ENCODE peak calls at places on chromosome 16, in four cellular contexts. One of them, this sample, is unnamed.

GRCh38 chr16:89422905-89423630 is 67.3 kb downstream of the ANKRD11 start:
- DNase-seq in mesenchymal stem cell: peak; percentile 82
- DNase-seq in H1: no peak
- DNase-seq in trophoblast cell: peak; percentile 26
- DNase-seq in this sample: no peak

GRCh38 chr16:11181889-11182279 is 74.1 kb downstream of the SOCS1 start:
- DNase-seq in mesenchymal stem cell: no peak
- DNase-seq in H1: no peak
- DNase-seq in trophoblast cell: peak; percentile 39
- DNase-seq in this sample: no peak

GRCh38 chr16:17340804-17341203 is 130.0 kb downstream of the XYLT1 start:
- DNase-seq in trophoblast cell: no peak
- DNase-seq in mesenchymal stem cell: no peak
- DNase-seq in H1: no peak
- DNase-seq in this sample: no peak

GRCh38 chr16:20865420-20866126 is 34.6 kb downstream of the DCUN1D3 start:
- DNase-seq in trophoblast cell: peak; percentile 15
- DNase-seq in mesenchymal stem cell: peak; percentile 52
- DNase-seq in H1: no peak
- DNase-seq in this sample: no peak

GRCh38 chr16:14564323-14564722 is 65.7 kb downstream of the PARN start:
- DNase-seq in mesenchymal stem cell: no peak
- DNase-seq in trophoblast cell: no peak
- DNase-seq in H1: no peak
- DNase-seq in this sample: no peak

GRCh38 chr16:83685615-83686165 is 122.1 kb upstream of the HSBP1 start:
- DNase-seq in trophoblast cell: no peak
- DNase-seq in mesenchymal stem cell: no peak
- DNase-seq in H1: no peak
- DNase-seq in this sample: no peak

GRCh38 chr16:47872228-47872627 is 283.6 kb downstream of the ABCC12 start:
- DNase-seq in trophoblast cell: no peak
- DNase-seq in H1: no peak
- DNase-seq in mesenchymal stem cell: no peak
- DNase-seq in this sample: no peak

GRCh38 chr16:11411059-11411550 is 65.8 kb downstream of the RMI2 start:
- DNase-seq in trophoblast cell: no peak
- DNase-seq in mesenchymal stem cell: no peak
- DNase-seq in H1: no peak
- DNase-seq in this sample: no peak

GRCh38 chr16:23859713-23860269 is 24.0 kb downstream of the PRKCB start:
- DNase-seq in mesenchymal stem cell: no peak
- DNase-seq in trophoblast cell: no peak
- DNase-seq in H1: no peak
- DNase-seq in this sample: no peak

GRCh38 chr16:68347605-68348004 is 36.8 kb downstream of the PRMT7 start:
- DNase-seq in trophoblast cell: no peak
- DNase-seq in mesenchymal stem cell: no peak
- DNase-seq in H1: no peak
- DNase-seq in this sample: no peak

GRCh38 chr16:81905277-81905676 is 106.0 kb downstream of the SDR42E1 start:
- DNase-seq in mesenchymal stem cell: no peak
- DNase-seq in H1: no peak
- DNase-seq in trophoblast cell: peak; percentile 35
- DNase-seq in this sample: no peak

DNA sequence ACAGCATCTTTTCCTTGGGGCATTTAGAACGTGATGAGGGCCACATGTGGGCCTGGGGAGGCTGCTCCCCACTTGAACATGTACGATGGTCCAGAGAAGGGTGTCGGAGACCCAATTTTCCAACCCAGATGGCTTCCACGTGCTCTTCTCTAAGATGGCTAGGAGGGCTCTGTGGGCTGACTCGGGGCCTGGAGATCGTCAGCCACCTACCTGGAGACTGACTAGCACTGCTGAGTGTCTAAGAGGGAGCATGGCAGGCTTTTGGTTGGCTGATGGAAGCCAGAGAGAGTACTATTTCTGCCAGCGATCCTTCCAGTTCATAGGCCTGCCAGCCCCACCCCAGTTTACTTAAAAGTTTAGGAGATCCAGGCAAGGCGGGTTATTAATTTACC is 60.2 kb upstream of the CLEC18A start:
- DNase-seq in trophoblast cell: no peak
- DNase-seq in H1: no peak
- DNase-seq in mesenchymal stem cell: no peak
- DNase-seq in this sample: no peak
- H2BK12ac ChIP-seq in trophoblast cell: no peak overlapping the region
- H2BK12ac ChIP-seq in H1: peak overlapping the region; percentile 62
- H2BK12ac ChIP-seq in mesenchymal stem cell: peak overlapping the region; percentile 70
- H2BK12ac ChIP-seq in this sample: no peak overlapping the region

GRCh38 chr16:49701867-49702494 is 153.9 kb downstream of the ZNF423 start:
- DNase-seq in trophoblast cell: no peak
- DNase-seq in mesenchymal stem cell: peak; percentile 9
- DNase-seq in H1: peak; percentile 74
- DNase-seq in this sample: peak; percentile 76

GRCh38 chr16:49700928-49701685 is 154.8 kb downstream of the ZNF423 start:
- DNase-seq in H1: no peak
- DNase-seq in mesenchymal stem cell: no peak
- DNase-seq in trophoblast cell: no peak
- DNase-seq in this sample: no peak

GRCh38 chr16:49704586-49705155 is 151.2 kb downstream of the ZNF423 start:
- DNase-seq in trophoblast cell: peak; percentile 9
- DNase-seq in mesenchymal stem cell: no peak
- DNase-seq in H1: no peak
- DNase-seq in this sample: no peak

GRCh38 chr16:49700222-49700927 is 155.5 kb downstream of the ZNF423 start:
- DNase-seq in mesenchymal stem cell: no peak
- DNase-seq in trophoblast cell: no peak
- DNase-seq in H1: peak; percentile 68
- DNase-seq in this sample: peak; percentile 37

GRCh38 chr16:49703494-49703893 is 152.4 kb downstream of the ZNF423 start:
- DNase-seq in trophoblast cell: no peak
- DNase-seq in mesenchymal stem cell: no peak
- DNase-seq in H1: no peak
- DNase-seq in this sample: no peak
- H4K91ac ChIP-seq in trophoblast cell: peak overlapping the region; percentile 13
- H4K91ac ChIP-seq in mesenchymal stem cell: no peak overlapping the region
- H4K91ac ChIP-seq in H1: peak overlapping the region; percentile 83
- H4K91ac ChIP-seq in this sample: no peak overlapping the region

DNA sequence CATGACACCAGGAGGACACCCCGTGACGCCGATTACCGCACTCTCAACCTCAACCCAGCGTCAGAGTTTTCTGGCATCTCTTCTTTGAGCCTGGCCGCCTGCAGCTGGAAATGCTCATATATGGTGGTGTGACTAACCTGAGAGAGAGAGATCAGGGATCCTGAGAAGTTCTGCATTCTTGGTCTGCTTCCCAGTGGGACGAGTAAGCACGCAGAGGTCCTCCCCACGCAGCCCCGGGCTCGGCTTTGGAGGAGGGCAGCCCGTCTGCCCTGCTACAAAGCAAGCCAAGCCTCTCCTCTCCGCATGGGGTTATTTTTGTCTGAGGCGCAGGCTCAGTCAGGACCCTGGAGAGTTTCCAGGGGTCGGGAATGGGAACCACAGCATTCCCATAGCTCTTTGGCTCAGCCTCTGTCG is 16.5 kb downstream of the CRISPLD2 start:
- DNase-seq in H1: peak; percentile 72
- DNase-seq in trophoblast cell: no peak
- DNase-seq in mesenchymal stem cell: peak; percentile 99
- DNase-seq in this sample: peak; percentile 51
- H3K36me3 ChIP-seq in H1: no peaks in the 10 kb centered on the region
- H3K36me3 ChIP-seq in trophoblast cell: peaks cover 49% of the 10 kb centered on the region
- H3K36me3 ChIP-seq in mesenchymal stem cell: no peaks in the 10 kb centered on the region
- H3K36me3 ChIP-seq in this sample: no peaks in the 10 kb centered on the region

GRCh38 chr16:87754535-87754934 is 11.3 kb downstream of the KLHDC4 start:
- DNase-seq in H1: no peak
- DNase-seq in trophoblast cell: no peak
- DNase-seq in mesenchymal stem cell: no peak
- DNase-seq in this sample: no peak

GRCh38 chr16:87762071-87762571 is 3.7 kb downstream of the KLHDC4 start:
- DNase-seq in trophoblast cell: no peak
- DNase-seq in H1: no peak
- DNase-seq in mesenchymal stem cell: no peak
- DNase-seq in this sample: no peak

GRCh38 chr16:87761020-87761506 is 4.7 kb downstream of the KLHDC4 start:
- DNase-seq in mesenchymal stem cell: no peak
- DNase-seq in trophoblast cell: no peak
- DNase-seq in H1: no peak
- DNase-seq in this sample: no peak

GRCh38 chr16:87762620-87763019 is 3.2 kb downstream of the KLHDC4 start:
- DNase-seq in mesenchymal stem cell: no peak
- DNase-seq in trophoblast cell: no peak
- DNase-seq in H1: no peak
- DNase-seq in this sample: no peak

GRCh38 chr16:87757841-87758426 is 7.9 kb downstream of the KLHDC4 start:
- DNase-seq in H1: no peak
- DNase-seq in mesenchymal stem cell: peak; percentile 16
- DNase-seq in trophoblast cell: no peak
- DNase-seq in this sample: no peak
- H2BK12ac ChIP-seq in H1: no peak overlapping the region
- H2BK12ac ChIP-seq in mesenchymal stem cell: no peak overlapping the region
- H2BK12ac ChIP-seq in trophoblast cell: no peak overlapping the region
- H2BK12ac ChIP-seq in this sample: no peak overlapping the region

GRCh38 chr16:84834403-84834772 is 14.6 kb downstream of the CRISPLD2 start:
- DNase-seq in trophoblast cell: peak; percentile 62
- DNase-seq in H1: no peak
- DNase-seq in mesenchymal stem cell: no peak
- DNase-seq in this sample: no peak
- H4K91ac ChIP-seq in trophoblast cell: peak overlapping the region; percentile 88
- H4K91ac ChIP-seq in H1: no peak overlapping the region
- H4K91ac ChIP-seq in mesenchymal stem cell: peak overlapping the region; percentile 47
- H4K91ac ChIP-seq in this sample: no peak overlapping the region

DNA sequence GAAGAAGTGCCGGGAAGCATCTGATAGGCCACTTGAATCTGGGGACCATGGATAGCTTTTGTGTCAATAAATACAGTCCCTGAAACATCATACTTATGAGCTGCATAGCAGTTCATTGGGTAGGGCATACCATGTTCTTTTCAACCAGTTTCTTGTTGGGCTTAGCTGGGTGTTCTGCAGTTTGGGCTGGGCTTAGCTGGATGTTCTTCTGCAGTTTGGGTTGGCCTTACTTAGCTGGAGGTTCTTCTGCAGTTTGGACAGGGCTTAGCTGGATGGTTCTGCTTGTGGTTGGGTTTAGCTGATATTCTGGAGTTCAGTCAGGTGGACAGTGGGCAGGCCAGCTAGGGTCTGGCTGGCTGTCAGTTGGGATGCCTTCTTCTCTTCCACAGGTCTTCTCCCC is 52.1 kb downstream of the LCMT1 start:
- DNase-seq in mesenchymal stem cell: no peak
- DNase-seq in H1: no peak
- DNase-seq in trophoblast cell: no peak
- DNase-seq in this sample: no peak
- H3K36me3 ChIP-seq in mesenchymal stem cell: peaks cover 34% of the 10 kb centered on the region
- H3K36me3 ChIP-seq in H1: peaks cover 57% of the 10 kb centered on the region
- H3K36me3 ChIP-seq in trophoblast cell: peaks cover 43% of the 10 kb centered on the region
- H3K36me3 ChIP-seq in this sample: peaks cover 25% of the 10 kb centered on the region

DNA sequence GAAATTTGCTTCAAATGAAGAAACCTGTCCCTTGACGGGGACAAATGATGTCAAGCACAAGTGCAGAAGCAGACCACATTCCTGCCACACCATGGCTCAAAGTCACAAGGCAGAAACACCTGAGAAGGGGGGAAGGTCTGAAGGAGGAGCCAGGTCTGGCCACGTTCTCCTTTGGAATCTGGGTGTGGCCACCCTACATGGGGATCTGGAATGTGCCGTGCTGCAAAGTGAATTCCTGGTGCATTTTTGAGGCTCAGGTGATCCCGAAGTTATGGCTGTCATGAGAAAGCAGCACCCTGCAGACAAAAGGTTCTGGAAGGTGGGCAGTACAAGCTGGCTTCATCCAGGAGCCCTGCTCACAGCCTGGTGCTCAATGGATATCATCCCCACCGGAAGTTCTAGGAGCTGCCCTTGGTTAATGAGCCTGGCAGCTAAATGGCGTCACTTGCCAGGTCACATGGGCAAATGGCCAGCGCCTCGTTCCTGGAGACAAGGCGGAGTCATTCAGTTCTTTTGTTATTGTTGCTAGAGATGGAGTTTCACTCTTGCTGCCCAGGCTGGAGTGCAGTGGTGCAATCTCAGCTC is 20.1 kb upstream of the ADCY9 start:
- DNase-seq in mesenchymal stem cell: no peak
- DNase-seq in trophoblast cell: peak; percentile 67
- DNase-seq in H1: no peak
- DNase-seq in this sample: no peak
- H2BK12ac ChIP-seq in mesenchymal stem cell: no peak overlapping the region
- H2BK12ac ChIP-seq in trophoblast cell: peak overlapping the region; percentile 21
- H2BK12ac ChIP-seq in H1: peak overlapping the region; percentile 39
- H2BK12ac ChIP-seq in this sample: no peak overlapping the region

DNA sequence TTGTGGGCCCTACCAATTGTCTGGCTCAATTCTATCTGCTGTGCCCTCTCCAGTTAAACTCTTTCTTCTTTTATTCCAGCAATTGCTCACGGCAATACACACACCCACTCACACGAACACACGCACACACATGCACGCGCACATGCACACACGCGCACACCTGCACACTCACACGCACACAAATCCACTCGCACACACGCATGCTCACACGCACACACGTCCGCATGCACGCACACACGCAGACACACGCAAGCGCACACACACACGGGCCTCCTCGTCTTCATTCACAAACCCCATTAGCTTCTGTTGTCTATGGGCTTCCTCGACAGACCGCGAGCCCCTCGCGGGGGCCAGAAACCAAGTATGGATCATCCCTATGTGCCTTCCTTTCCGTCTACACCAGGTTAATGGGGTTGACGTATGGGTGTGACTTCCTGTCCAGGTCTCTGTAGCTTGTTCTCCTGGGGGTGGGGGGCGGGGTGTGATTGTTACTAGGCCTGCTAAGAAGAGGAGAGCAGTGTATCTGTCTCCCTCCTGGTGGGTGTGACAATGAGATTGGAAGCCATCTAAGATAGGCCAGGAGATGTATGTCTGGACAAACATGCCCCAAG is 717 bp upstream of the CTF1 start:
- DNase-seq in H1: no peak
- DNase-seq in trophoblast cell: no peak
- DNase-seq in mesenchymal stem cell: no peak
- DNase-seq in this sample: no peak
- H4K91ac ChIP-seq in H1: peak overlapping the region; percentile 98
- H4K91ac ChIP-seq in trophoblast cell: peak overlapping the region; percentile 97
- H4K91ac ChIP-seq in mesenchymal stem cell: peak overlapping the region; percentile 41
- H4K91ac ChIP-seq in this sample: peak overlapping the region; percentile 57

GRCh38 chr16:30668393-30668792 is 10.2 kb downstream of the FBRS start:
- DNase-seq in mesenchymal stem cell: no peak
- DNase-seq in H1: no peak
- DNase-seq in trophoblast cell: no peak
- DNase-seq in this sample: no peak

GRCh38 chr16:30665830-30666190 is 7.6 kb downstream of the FBRS start:
- DNase-seq in trophoblast cell: no peak
- DNase-seq in mesenchymal stem cell: no peak
- DNase-seq in H1: no peak
- DNase-seq in this sample: no peak

GRCh38 chr16:30669026-30670000 is 11.1 kb downstream of the FBRS start:
- DNase-seq in trophoblast cell: no peak
- DNase-seq in H1: no peak
- DNase-seq in mesenchymal stem cell: no peak
- DNase-seq in this sample: no peak

GRCh38 chr16:30666681-30667080 is 8.4 kb downstream of the FBRS start:
- DNase-seq in trophoblast cell: no peak
- DNase-seq in H1: no peak
- DNase-seq in mesenchymal stem cell: no peak
- DNase-seq in this sample: no peak

GRCh38 chr16:30667361-30667905 is 9.2 kb downstream of the FBRS start:
- DNase-seq in trophoblast cell: peak; percentile 79
- DNase-seq in H1: no peak
- DNase-seq in mesenchymal stem cell: no peak
- DNase-seq in this sample: no peak
- H3K36me3 ChIP-seq in trophoblast cell: peaks cover 80% of the 10 kb centered on the region
- H3K36me3 ChIP-seq in H1: peaks cover 19% of the 10 kb centered on the region
- H3K36me3 ChIP-seq in mesenchymal stem cell: peaks cover 87% of the 10 kb centered on the region
- H3K36me3 ChIP-seq in this sample: peaks cover 48% of the 10 kb centered on the region